ENCODE peak calls at places on chromosome 22, in eight cellular contexts. I is AG09309, M is IMR-90, W is psoas muscle, N is lung, U is tibial nerve, H is bronchial epithelial cell, Q is WTC11. L is an unnamed sample.

GRCh38 chr22:41919357-41920224 is 4.7 kb upstream of the SHISA8 start:
- DNase-seq in I (no peak), M (peak), W (peak), N (peak), U (no peak), H (no peak), Q (peak), L (no peak)

GRCh38 chr22:31347251-31348008 is 1.3 kb upstream of the PATZ1 start:
- DNase-seq in I (no peak), M (peak), W (peak), N (peak), U (peak), H (peak), Q (peak), L (no peak)

GRCh38 chr22:50086526-50086925 is 1.3 kb upstream of the MLC1 start:
- DNase-seq in I (peak), M (peak), W (no peak), N (no peak), U (no peak), H (no peak), Q (no peak), L (no peak)

GRCh38 chr22:40449676-40450035 is 79.3 kb downstream of the SGSM3 start:
- DNase-seq in I (peak), M (peak), W (no peak), N (no peak), U (no peak), H (peak), Q (no peak), L (no peak)

GRCh38 chr22:30606455-30607299 is at the start of gene TCN2:
- DNase-seq in I (no peak), M (peak), W (peak), N (peak), U (peak), H (peak), Q (peak), L (peak)

GRCh38 chr22:23071163-23072034 is 1.1 kb downstream of the GNAZ start:
- DNase-seq in I (no peak), M (no peak), W (peak), N (no peak), U (no peak), H (no peak), Q (peak), L (no peak)

GRCh38 chr22:49282596-49282995 is 545.1 kb downstream of the BRD1 start:
- DNase-seq in I (no peak), M (no peak), W (no peak), N (no peak), U (no peak), H (no peak), Q (no peak), L (no peak)

GRCh38 chr22:50530280-50530856 is 556 bp upstream of the TYMP start:
- DNase-seq in I (peak), M (peak), W (peak), N (peak), U (peak), H (peak), Q (peak), L (no peak)

GRCh38 chr22:38927033-38927789 is 30.2 kb upstream of the APOBEC3A start:
- DNase-seq in I (no peak), M (peak), W (peak), N (peak), U (peak), H (peak), Q (peak), L (no peak)

GRCh38 chr22:33006220-33006954 is 51.8 kb downstream of the SYN3 start:
- DNase-seq in I (no peak), M (no peak), W (no peak), N (no peak), U (no peak), H (peak), Q (no peak), L (no peak)

GRCh38 chr22:37232140-37232998 is 11.7 kb downstream of the RAC2 start:
- DNase-seq in I (no peak), M (no peak), W (peak), N (no peak), U (no peak), H (no peak), Q (no peak), L (no peak)

GRCh38 chr22:41560095-41560487 is 719 bp upstream of the CSDC2 start:
- DNase-seq in I (no peak), M (no peak), W (no peak), N (no peak), U (no peak), H (no peak), Q (no peak), L (no peak)

GRCh38 chr22:31947296-31947695 is 3.0 kb downstream of the YWHAH start:
- DNase-seq in I (no peak), M (no peak), W (no peak), N (no peak), U (no peak), H (peak), Q (no peak), L (no peak)

GRCh38 chr22:23218867-23219251 is 38.5 kb downstream of the BCR start:
- DNase-seq in I (no peak), M (peak), W (no peak), N (peak), U (no peak), H (no peak), Q (peak), L (no peak)

GRCh38 chr22:44357296-44357961 is 44.7 kb upstream of the SHISAL1 start:
- DNase-seq in I (no peak), M (no peak), W (peak), N (no peak), U (no peak), H (no peak), Q (no peak), L (no peak)
- TF ChIP-seq CTCF in I (peak), M (peak), W (no peak), N (no peak), U (no peak), H (no peak), Q (no peak), L (no peak)

GRCh38 chr22:43994006-43994405 is 30.1 kb upstream of the PARVB start:
- DNase-seq in I (no peak), M (no peak), W (no peak), N (no peak), U (no peak), H (no peak), Q (no peak), L (no peak)
- TF ChIP-seq CTCF in I (no peak), M (no peak), W (no peak), N (no peak), U (no peak), H (no peak), Q (no peak), L (no peak)

GRCh38 chr22:29194269-29194668 is 11.4 kb upstream of the EMID1 start:
- DNase-seq in I (no peak), M (no peak), W (no peak), N (no peak), U (no peak), H (no peak), Q (no peak), L (no peak)
- TF ChIP-seq CTCF in I (peak), M (no peak), W (no peak), N (no peak), U (no peak), H (no peak), Q (no peak), L (no peak)

GRCh38 chr22:17213976-17214375 is 5.3 kb downstream of the ADA2 start:
- DNase-seq in I (no peak), M (peak), W (peak), N (peak), U (no peak), H (no peak), Q (peak), L (no peak)
- TF ChIP-seq CTCF in I (peak), M (no peak), W (peak), N (no peak), U (no peak), H (no peak), Q (peak), L (no peak)

GRCh38 chr22:43441216-43441615 is 29.4 kb downstream of the MPPED1 start:
- DNase-seq in I (no peak), M (no peak), W (no peak), N (no peak), U (no peak), H (no peak), Q (no peak), L (no peak)
- TF ChIP-seq CTCF in I (no peak), M (no peak), W (no peak), N (no peak), U (no peak), H (no peak), Q (no peak), L (no peak)

GRCh38 chr22:46902998-46903916 is 140.8 kb downstream of the TBC1D22A start:
- DNase-seq in I (no peak), M (no peak), W (no peak), N (no peak), U (no peak), H (no peak), Q (peak), L (no peak)
- TF ChIP-seq CTCF in I (no peak), M (no peak), W (no peak), N (no peak), U (no peak), H (no peak), Q (no peak), L (no peak)

DNA sequence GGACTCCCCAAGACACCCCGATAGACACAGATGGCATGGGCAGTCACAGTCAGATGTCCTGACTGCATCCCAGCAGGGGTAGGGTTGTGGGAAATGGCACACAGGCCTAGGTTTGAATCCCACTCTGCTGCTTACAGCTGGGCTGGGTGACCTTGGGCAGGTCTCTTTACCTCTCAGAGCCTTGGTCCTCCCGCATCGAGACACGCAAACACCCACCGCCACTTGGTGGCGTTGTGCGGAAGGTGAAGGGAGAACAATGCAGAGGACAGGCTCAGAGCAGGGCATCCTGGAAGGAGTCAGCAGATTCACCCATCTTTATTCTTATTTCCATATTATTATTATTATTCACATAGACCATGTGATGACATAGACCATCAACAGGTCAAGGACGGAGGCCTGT is 140.5 kb downstream of the MIAT start:
- DNase-seq in I (no peak), M (no peak), W (no peak), N (no peak), U (no peak), H (no peak), Q (peak), L (no peak)
- TF ChIP-seq CTCF in I (peak), M (no peak), W (no peak), N (no peak), U (no peak), H (no peak), Q (no peak), L (no peak)